ENCODE peak calls at places on chromosome 19, in four cellular contexts. N, V, I and Y are unnamed samples.

GRCh38 chr19:11180346-11180745 is 17.0 kb downstream of the KANK2 start:
- DNase-seq in V (no peak), N (no peak), I (no peak), Y (no peak)

GRCh38 chr19:52070496-52070895 is 21.9 kb upstream of the ZNF432 start:
- DNase-seq in N (no peak), V (no peak), I (no peak), Y (no peak)

GRCh38 chr19:50314724-50315700 is 14.2 kb downstream of the KCNC3 start:
- DNase-seq in N (no peak), I (no peak), V (no peak), Y (peak)

GRCh38 chr19:44857837-44858236 is 11.7 kb downstream of the NECTIN2 start:
- DNase-seq in N (no peak), V (no peak), I (no peak), Y (no peak)

GRCh38 chr19:44845286-44845611 is 848 bp upstream of the NECTIN2 start:
- DNase-seq in V (no peak), I (no peak), N (no peak), Y (peak)

GRCh38 chr19:47623151-47623920 is 14.4 kb downstream of the BICRA start:
- DNase-seq in V (no peak), I (no peak), N (no peak), Y (no peak)

GRCh38 chr19:51821511-51821910 is 26.6 kb downstream of the FPR3 start:
- DNase-seq in I (no peak), N (no peak), V (no peak), Y (no peak)

GRCh38 chr19:32997716-32998355 is 25.8 kb downstream of the FAAP24 start:
- DNase-seq in N (no peak), V (no peak), I (no peak), Y (no peak)

GRCh38 chr19:1265611-1266115 is 3.5 kb upstream of the CIRBP start:
- DNase-seq in V (no peak), N (no peak), I (no peak), Y (no peak)

GRCh38 chr19:8468761-8469458 is 24.1 kb downstream of the HNRNPM start:
- DNase-seq in N (no peak), V (no peak), I (no peak), Y (no peak)

GRCh38 chr19:46474211-46474610 is 2.8 kb upstream of the PNMA8A start:
- DNase-seq in N (no peak), V (no peak), I (no peak), Y (no peak)

GRCh38 chr19:29121684-29122083 is 91.3 kb downstream of the UQCRFS1 start:
- DNase-seq in V (no peak), N (no peak), I (no peak), Y (no peak)

GRCh38 chr19:46481187-46481586 is 9.8 kb upstream of the PNMA8A start:
- DNase-seq in I (no peak), N (no peak), V (no peak), Y (no peak)

GRCh38 chr19:41309225-41310030 is 544 bp upstream of the CCDC97 start:
- DNase-seq in V (no peak), I (no peak), N (no peak), Y (no peak)

GRCh38 chr19:6963259-6963852 is 57.9 kb downstream of the MBD3L2B start:
- DNase-seq in N (no peak), V (no peak), I (no peak), Y (no peak)

GRCh38 chr19:344625-345319 is at the start of gene MIER2:
- DNase-seq in V (peak), N (peak), I (peak), Y (peak)

GRCh38 chr19:46328079-46328478 is 18.8 kb upstream of the PPP5C start:
- DNase-seq in I (no peak), V (no peak), N (no peak), Y (no peak)

GRCh38 chr19:54329476-54330165 is 9.3 kb downstream of the LILRA4 start:
- DNase-seq in I (no peak), N (no peak), V (no peak), Y (no peak)

GRCh38 chr19:39967561-39967960 is 3.4 kb upstream of the PSMC4 start:
- DNase-seq in V (no peak), N (no peak), I (no peak), Y (no peak)

GRCh38 chr19:8459520-8460260 is 14.9 kb downstream of the HNRNPM start:
- DNase-seq in V (peak), N (no peak), I (no peak), Y (no peak)

GRCh38 chr19:45070861-45071544 is 5.3 kb downstream of the ZNF296 start:
- DNase-seq in V (no peak), I (no peak), N (no peak), Y (no peak)

GRCh38 chr19:49150106-49150943 is 4.9 kb downstream of the HRC start:
- DNase-seq in I (peak), V (peak), N (peak), Y (peak)

GRCh38 chr19:2627319-2627829 is 75.1 kb downstream of the GNG7 start:
- DNase-seq in V (peak), I (peak), N (no peak), Y (peak)